ENCODE peak calls at places on chromosomes 11 and 22, in five cellular contexts. T is GM23248, E is HS-27A, Y is Caco-2, B is HL-60. A is an unnamed sample.

GRCh38 chr11:35404397-35404775 is 15.0 kb downstream of the SLC1A2 start:
- DNase-seq in T (peak; percentile 68), B (peak; percentile 21), E (peak; percentile 38), Y (peak; percentile 57), A (no peak)

GRCh38 chr22:41517172-41518047 is 26.9 kb downstream of the POLR3H start:
- DNase-seq in B (peak; percentile 25), Y (peak; percentile 79), E (no peak), T (peak; percentile 72), A (no peak)

GRCh38 chr11:83087035-83087434 is 15.3 kb upstream of the RAB30 start:
- DNase-seq in B (no peak), T (no peak), Y (peak; percentile 28), E (no peak), A (no peak)

GRCh38 chr11:5620606-5621521 is 3.9 kb upstream of the TRIM34 start:
- DNase-seq in Y (peak; percentile 72), E (peak; percentile 72), B (no peak), T (peak; percentile 91), A (no peak)

GRCh38 chr11:9838229-9838628 is 174.4 kb downstream of the SWAP70 start:
- DNase-seq in Y (no peak), T (peak; percentile 82), E (no peak), B (no peak), A (no peak)

GRCh38 chr22:39078329-39078728 is 1.3 kb downstream of the APOBEC3G start:
- DNase-seq in B (no peak), Y (no peak), E (no peak), T (no peak), A (no peak)

GRCh38 chr11:120807414-120808150 is 216.3 kb upstream of the TBCEL start:
- DNase-seq in B (no peak), T (peak; percentile 88), Y (peak; percentile 49), E (peak; percentile 17), A (no peak)

GRCh38 chr11:111796696-111797095 is 30.5 kb upstream of the PPP2R1B start:
- DNase-seq in Y (no peak), E (no peak), B (no peak), T (no peak), A (no peak)

GRCh38 chr11:58807358-58807757 is 37.1 kb downstream of the GLYATL2 start:
- DNase-seq in Y (no peak), T (peak; percentile 5), B (no peak), E (no peak), A (no peak)

GRCh38 chr11:125394306-125394705 is 101.8 kb downstream of the FEZ1 start:
- DNase-seq in E (no peak), T (no peak), Y (no peak), B (no peak), A (no peak)

GRCh38 chr22:40749829-40750228 is 69.3 kb downstream of the SLC25A17 start:
- DNase-seq in T (no peak), E (no peak), B (no peak), Y (no peak), A (no peak)

GRCh38 chr11:126465573-126466287 is 110.2 kb downstream of the ST3GAL4 start:
- DNase-seq in T (peak; percentile 40), E (no peak), B (peak; percentile 21), Y (no peak), A (no peak)

A was measured in stimulated activated CD8-positive, alpha-beta memory T cell treated with anti-CD3 and anti-CD28 coated beads, Interleukin-4, amount 100 ng/mL, for 1 hour.